ENCODE peak calls at places on chromosomes 13 and 19, in seven cellular contexts. H is neuronal stem cell, R is mesendoderm, A is IMR-90, C is mesenchymal stem cell, D is H1, L is trophoblast cell. K is an unnamed sample. For H3K4me1, the result is how much of the 10 kb centered on the place peaks cover.

GRCh38 chr13:104608280-104608679 is 1542.1 kb upstream of the SLC10A2 start:
- DNase-seq in H (no peak), R (peak), A (no peak), C (no peak), D (no peak), L (no peak), K (no peak)

GRCh38 chr19:38273499-38273898 is 9.1 kb downstream of the SPINT2 start:
- DNase-seq in H (no peak), R (no peak), A (no peak), C (no peak), D (no peak), L (no peak), K (no peak)

GRCh38 chr19:17393914-17394313 is at the start of gene CCDC194:
- DNase-seq in H (no peak), R (no peak), A (no peak), C (no peak), D (no peak), L (no peak), K (no peak)

GRCh38 chr13:32537580-32538233 is 888 bp downstream of the N4BP2L2 start:
- DNase-seq in H (no peak), R (peak), A (no peak), C (no peak), D (peak), L (peak), K (peak)

GRCh38 chr13:63409791-63410351 is 1994.2 kb upstream of the PCDH20 start:
- DNase-seq in H (no peak), R (no peak), A (no peak), C (no peak), D (no peak), L (no peak), K (no peak)

GRCh38 chr19:57004418-57004817 is 115.4 kb upstream of the USP29 start:
- DNase-seq in H (no peak), R (no peak), A (no peak), C (no peak), D (no peak), L (no peak), K (no peak)

GRCh38 chr13:41054212-41054877 is 7.0 kb upstream of the WBP4 start:
- DNase-seq in H (no peak), R (peak), A (peak), C (peak), D (no peak), L (peak), K (no peak)

GRCh38 chr13:45436332-45436731 is 18.2 kb upstream of the SLC25A30 start:
- DNase-seq in H (no peak), R (no peak), A (no peak), C (no peak), D (no peak), L (no peak), K (no peak)

GRCh38 chr19:28793391-28794168 is 419.4 kb downstream of the UQCRFS1 start:
- DNase-seq in H (peak), R (peak), A (no peak), C (no peak), D (peak), L (no peak), K (peak)

GRCh38 chr19:19966862-19967261 is 66.1 kb downstream of the ZNF93 start:
- DNase-seq in H (no peak), R (peak), A (no peak), C (no peak), D (no peak), L (no peak), K (no peak)

GRCh38 chr19:2047449-2048103 is 3.5 kb downstream of the MKNK2 start:
- DNase-seq in H (no peak), R (no peak), A (no peak), C (peak), D (no peak), L (no peak), K (peak)

GRCh38 chr13:113924184-113924583 is 49.7 kb downstream of the C13orf46 start:
- DNase-seq in H (no peak), R (no peak), A (no peak), C (no peak), D (no peak), L (no peak), K (no peak)

GRCh38 chr19:6322284-6322683 is 11.1 kb downstream of the ACER1 start:
- DNase-seq in H (no peak), R (no peak), A (no peak), C (no peak), D (no peak), L (no peak), K (no peak)

GRCh38 chr13:99431927-99432636 is 69.2 kb upstream of the TM9SF2 start:
- DNase-seq in H (no peak), R (no peak), A (no peak), C (no peak), D (no peak), L (no peak), K (no peak)
- H3K4me1 ChIP-seq in H (under half), R (under half), A (under half), C (under half), D (under half), L (under half), K (under half)

GRCh38 chr13:34108396-34108795 is 290.4 kb downstream of the RFC3 start:
- DNase-seq in H (no peak), R (no peak), A (no peak), C (no peak), D (no peak), L (no peak), K (no peak)
- H2BK5ac ChIP-seq in H (no peak), R (no peak), A (no peak), C (no peak), D (no peak), L (no peak), K (no peak)

DNA sequence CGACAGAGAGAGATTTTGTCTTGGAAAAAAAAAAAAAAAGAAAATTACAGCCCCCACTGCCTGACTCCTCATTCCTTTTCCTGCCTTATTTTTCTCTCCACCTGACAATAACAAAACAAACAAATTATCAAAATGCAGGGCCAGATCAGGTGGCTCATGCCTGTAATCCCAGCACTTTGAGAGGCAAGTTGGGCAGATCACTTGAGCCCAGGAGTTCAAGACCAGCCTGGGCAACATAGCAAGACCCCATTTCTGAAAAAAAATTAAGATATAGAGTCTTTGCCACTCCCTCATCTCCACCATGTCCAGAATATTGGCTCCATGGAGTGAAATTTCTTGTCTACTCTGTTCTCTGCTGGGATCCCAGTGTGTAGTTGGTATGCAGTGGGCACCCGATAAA is 7.2 kb downstream of the CERS4 start:
- DNase-seq in H (no peak), R (no peak), A (no peak), C (no peak), D (no peak), L (no peak), K (no peak)
- H3K4me1 ChIP-seq in H (under half), R (under half), A (under half), C (under half), D (under half), L (under half), K (under half)

GRCh38 chr13:43195112-43195511 is 171.7 kb downstream of the DNAJC15 start:
- DNase-seq in H (no peak), R (no peak), A (no peak), C (no peak), D (no peak), L (no peak), K (no peak)

GRCh38 chr13:43195551-43195950 is 172.2 kb downstream of the DNAJC15 start:
- DNase-seq in H (no peak), R (no peak), A (no peak), C (no peak), D (no peak), L (no peak), K (no peak)

GRCh38 chr13:43196171-43196611 is 172.8 kb downstream of the DNAJC15 start:
- DNase-seq in H (no peak), R (no peak), A (peak), C (peak), D (no peak), L (no peak), K (no peak)

GRCh38 chr13:43193789-43194188 is 170.4 kb downstream of the DNAJC15 start:
- DNase-seq in H (no peak), R (no peak), A (no peak), C (no peak), D (no peak), L (no peak), K (no peak)

DNA sequence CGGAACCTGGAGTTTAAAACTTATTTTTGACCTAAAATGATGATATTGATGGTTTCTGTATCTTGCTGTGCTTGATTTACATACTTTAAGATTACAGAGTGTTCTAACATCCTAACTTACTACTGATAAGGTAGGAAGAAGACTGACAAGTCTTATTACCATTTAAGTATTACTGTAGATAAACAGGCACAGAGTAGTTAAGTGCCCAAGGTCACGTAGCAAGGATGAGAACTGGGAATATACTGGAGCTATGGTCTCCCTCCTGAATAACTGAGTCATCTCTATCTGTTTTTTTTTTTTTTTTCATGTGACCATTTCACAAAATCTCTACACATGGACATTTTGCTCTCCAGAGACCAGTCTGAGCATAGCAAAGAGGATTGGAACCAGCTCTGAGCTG is 173.4 kb downstream of the DNAJC15 start:
- DNase-seq in H (no peak), R (no peak), A (no peak), C (peak), D (no peak), L (no peak), K (no peak)
- H2BK5ac ChIP-seq in H (no peak), R (no peak), A (no peak), C (no peak), D (no peak), L (no peak), K (no peak)